ENCODE peak calls at places on chromosome 3, in four cellular contexts. A is left lung, Z is heart left ventricle, R is coronary artery. P is an unnamed sample.

GRCh38 chr3:146796078-146796477 is 190.9 kb upstream of the PLSCR5 start:
- DNase-seq in A (no peak), Z (no peak), R (no peak), P (no peak)

GRCh38 chr3:169448501-169448900 is 215.0 kb downstream of the MECOM start:
- DNase-seq in A (no peak), Z (no peak), R (no peak), P (no peak)

GRCh38 chr3:46862689-46863020 is 589 bp downstream of the MYL3 start:
- DNase-seq in A (no peak), Z (no peak), R (no peak), P (no peak)

GRCh38 chr3:61686228-61686648 is 124.9 kb downstream of the PTPRG start:
- DNase-seq in A (no peak), Z (no peak), R (no peak), P (no peak)

GRCh38 chr3:129715854-129716253 is 109.4 kb upstream of the PLXND1 start:
- DNase-seq in A (no peak), Z (no peak), R (no peak), P (no peak)

GRCh38 chr3:22269827-22270226 is 518.8 kb upstream of the ZNF385D start:
- DNase-seq in A (no peak), Z (no peak), R (no peak), P (no peak)

GRCh38 chr3:148203263-148204010 is 494.3 kb upstream of the AGTR1 start:
- DNase-seq in A (no peak), Z (no peak), R (no peak), P (no peak)

GRCh38 chr3:144085964-144086363 is 114.3 kb downstream of the DIPK2A start:
- DNase-seq in A (no peak), Z (no peak), R (no peak), P (no peak)

GRCh38 chr3:65914740-65915366 is 123.9 kb downstream of the MAGI1 start:
- DNase-seq in A (no peak), Z (no peak), R (no peak), P (no peak)

GRCh38 chr3:25508901-25509300 is 80.8 kb downstream of the RARB start:
- DNase-seq in A (no peak), Z (no peak), R (no peak), P (no peak)

GRCh38 chr3:25532763-25533162 is 104.7 kb downstream of the RARB start:
- DNase-seq in A (no peak), Z (no peak), R (no peak), P (no peak)

GRCh38 chr3:141127344-141128125 is 76.4 kb downstream of the SPSB4 start:
- DNase-seq in A (no peak), Z (no peak), R (no peak), P (no peak)

GRCh38 chr3:23175361-23176073 is 27.6 kb upstream of the UBE2E2 start:
- DNase-seq in A (no peak), Z (no peak), R (no peak), P (no peak)

GRCh38 chr3:105906834-105907233 is 38.0 kb upstream of the CBLB start:
- DNase-seq in A (no peak), Z (peak), R (peak), P (no peak)

GRCh38 chr3:96814581-96815567 is at the start of gene EPHA6:
- DNase-seq in A (peak), Z (no peak), R (no peak), P (no peak)

GRCh38 chr3:178170698-178171535 is 365.3 kb upstream of the KCNMB2 start:
- DNase-seq in A (no peak), Z (no peak), R (no peak), P (no peak)

GRCh38 chr3:62529230-62529629 is 155.9 kb upstream of the FEZF2 start:
- DNase-seq in A (no peak), Z (peak), R (no peak), P (no peak)

GRCh38 chr3:144775581-144775980 is 804.0 kb downstream of the DIPK2A start:
- DNase-seq in A (no peak), Z (no peak), R (no peak), P (no peak)

GRCh38 chr3:25782938-25783660 is at the start of gene NGLY1:
- DNase-seq in A (peak), Z (peak), R (peak), P (peak)

GRCh38 chr3:194257030-194257657 is 94.0 kb downstream of the CPN2 start:
- DNase-seq in A (no peak), Z (peak), R (no peak), P (no peak)

DNA sequence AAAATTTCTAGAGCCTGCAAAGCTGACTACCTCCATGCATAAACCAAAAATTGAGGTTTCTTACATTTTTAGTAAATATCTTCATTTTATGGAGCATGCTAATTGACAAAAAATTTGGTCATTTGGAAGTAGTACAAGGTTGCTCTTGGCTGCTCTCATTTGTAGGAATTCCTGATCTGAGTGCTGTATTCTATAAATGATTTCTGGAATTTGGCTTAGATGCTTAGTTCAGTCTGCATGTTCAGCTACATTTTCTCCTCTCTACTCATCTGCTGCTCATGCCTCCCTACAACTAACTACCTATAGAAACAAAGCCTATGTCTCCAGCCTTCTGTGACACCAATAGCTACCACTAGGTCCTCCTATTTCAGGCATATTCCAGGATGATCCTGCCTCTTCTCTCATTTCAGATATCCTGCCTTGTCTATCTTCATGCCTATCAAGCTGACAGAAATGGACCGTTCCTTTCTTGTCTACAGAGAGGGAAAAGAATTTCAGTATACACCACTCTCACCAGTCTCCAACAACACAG is 901.1 kb downstream of the TBL1XR1 start:
- DNase-seq in A (no peak), Z (no peak), R (no peak), P (no peak)
- H3K27ac ChIP-seq in A (peak), Z (no peak), R (peak), P (no peak)

GRCh38 chr3:53236112-53236841 is 19.5 kb downstream of the TKT start:
- DNase-seq in A (peak), Z (peak), R (no peak), P (no peak)
- H3K27ac ChIP-seq in A (peak), Z (peak), R (peak), P (peak)

GRCh38 chr3:111517801-111518200 is 24.2 kb upstream of the CD96 start:
- DNase-seq in A (no peak), Z (no peak), R (no peak), P (no peak)
- H3K27ac ChIP-seq in A (no peak), Z (no peak), R (no peak), P (no peak)

GRCh38 chr3:12192655-12193484 is 34.2 kb upstream of the TIMP4 start:
- DNase-seq in A (no peak), Z (no peak), R (no peak), P (no peak)
- H3K27ac ChIP-seq in A (peak), Z (no peak), R (peak), P (no peak)

GRCh38 chr3:133570139-133570936 is 3.1 kb upstream of the CDV3 start:
- DNase-seq in A (no peak), Z (peak), R (no peak), P (no peak)

GRCh38 chr3:133572158-133573053 is 1.1 kb upstream of the CDV3 start:
- DNase-seq in A (no peak), Z (no peak), R (no peak), P (no peak)

GRCh38 chr3:133570937-133571320 is 2.6 kb upstream of the CDV3 start:
- DNase-seq in A (no peak), Z (no peak), R (no peak), P (no peak)

GRCh38 chr3:133573054-133573628 is 345 bp upstream of the CDV3 start:
- DNase-seq in A (peak), Z (peak), R (peak), P (no peak)

GRCh38 chr3:133568294-133569014 is 5.0 kb upstream of the CDV3 start:
- DNase-seq in A (no peak), Z (no peak), R (no peak), P (no peak)
- H3K27ac ChIP-seq in A (no peak), Z (no peak), R (peak), P (no peak)